ENCODE peak calls at places on chromosomes 5 and 9, in six cellular contexts. Q is DMS 273 treated with DMSO at 0.1 percent for 48 hours; V is foreskin fibroblast; Z is CD8-positive, alpha-beta memory T cell; E is stimulated activated CD4-positive, alpha-beta T cell treated with anti-CD3 and anti-CD28 coated beads, Interleukin-2, amount 100 ng/mL, for 24 hours; L is NCI-H460. U is an unnamed sample.

GRCh38 chr5:33072700-33073099 is 361.6 kb downstream of the NPR3 start:
- DNase-seq in L (no peak), Q (no peak), V (no peak), E (no peak), Z (no peak), U (no peak)

GRCh38 chr5:44828719-44829118 is 20.0 kb downstream of the MRPS30 start:
- DNase-seq in Q (no peak), V (no peak), L (no peak), Z (no peak), E (no peak), U (no peak)

GRCh38 chr5:154273028-154273617 is 82.6 kb downstream of the GALNT10 start:
- DNase-seq in Q (no peak), E (no peak), Z (peak; percentile 1), V (no peak), L (no peak), U (no peak)

GRCh38 chr5:176570044-176570443 is 20.9 kb downstream of the CDHR2 start:
- DNase-seq in Z (no peak), E (no peak), V (no peak), L (no peak), Q (no peak), U (no peak)

GRCh38 chr5:145829708-145830361 is 5.3 kb downstream of the PRELID2 start:
- DNase-seq in E (no peak), Z (no peak), L (no peak), Q (no peak), V (no peak), U (no peak)

GRCh38 chr5:148844433-148845279 is 18.2 kb downstream of the ADRB2 start:
- DNase-seq in V (no peak), E (no peak), Q (no peak), L (no peak), Z (peak; percentile 60), U (no peak)

GRCh38 chr5:11075010-11075860 is 314.2 kb upstream of the DAP start:
- DNase-seq in V (no peak), Z (no peak), E (no peak), Q (no peak), L (no peak), U (no peak)

GRCh38 chr5:29942089-29942488 is 1251.4 kb upstream of the CDH6 start:
- DNase-seq in V (no peak), Z (no peak), Q (no peak), E (no peak), L (no peak), U (no peak)

GRCh38 chr5:177005619-177006264 is 837 bp downstream of the UIMC1 start:
- DNase-seq in Q (peak; percentile 48), L (peak; percentile 54), V (peak; percentile 76), Z (peak; percentile 42), E (peak; percentile 78), U (no peak)

GRCh38 chr5:128284236-128284635 is 200.7 kb downstream of the SLC12A2 start:
- DNase-seq in E (no peak), L (no peak), Z (no peak), V (no peak), Q (no peak), U (no peak)

GRCh38 chr5:76204713-76205112 is 121.5 kb downstream of the SV2C start:
- DNase-seq in Z (no peak), L (no peak), V (no peak), Q (no peak), E (no peak), U (no peak)

GRCh38 chr9:37471942-37472679 is 6.9 kb upstream of the ZBTB5 start:
- DNase-seq in Q (no peak), Z (no peak), V (peak; percentile 86), E (no peak), L (peak; percentile 83), U (no peak)

GRCh38 chr9:108274971-108275370 is 580.8 kb downstream of the ACTL7B start:
- DNase-seq in L (no peak), V (no peak), Q (no peak), E (no peak), Z (no peak), U (no peak)

GRCh38 chr5:124261133-124261532 is 485.3 kb downstream of the ZNF608 start:
- DNase-seq in Z (no peak), V (no peak), E (no peak), L (no peak), Q (no peak), U (no peak)

GRCh38 chr9:108271646-108272349 is 584.0 kb downstream of the ACTL7B start:
- DNase-seq in Q (peak; percentile 94), E (no peak), L (no peak), Z (no peak), V (peak; percentile 70), U (peak; percentile 98)

GRCh38 chr9:134755221-134755907 is 113.8 kb downstream of the COL5A1 start:
- DNase-seq in L (no peak), V (no peak), E (no peak), Z (no peak), Q (no peak), U (no peak)

GRCh38 chr5:145711417-145711816 is 123.7 kb downstream of the PRELID2 start:
- DNase-seq in Q (no peak), Z (no peak), V (no peak), L (no peak), E (no peak), U (no peak)